ENCODE peak calls at places on chromosome 9, in five cellular contexts. B is stomach, V is sigmoid colon, L is tibial nerve, D is ovary. C is an unnamed sample. For H3K27me3 and H3K4me1, the result is how much of the 10 kb centered on the place peaks cover.

GRCh38 chr9:82412586-82412985 is 424.0 kb downstream of the SPATA31D1 start:
- DNase-seq in L (no peak), B (no peak), D (no peak), V (no peak), C (no peak)

GRCh38 chr9:110750272-110750671 is 81.7 kb downstream of the MUSK start:
- DNase-seq in L (peak), D (no peak), B (no peak), V (peak), C (no peak)

GRCh38 chr9:137150485-137151060 is 11.6 kb downstream of the GRIN1 start:
- DNase-seq in B (peak), D (no peak), V (no peak), L (no peak), C (no peak)

GRCh38 chr9:93084471-93084881 is 11.5 kb upstream of the CARD19 start:
- DNase-seq in L (no peak), D (peak), B (no peak), V (peak), C (no peak)

GRCh38 chr9:78365979-78366697 is 69.2 kb downstream of the PSAT1 start:
- DNase-seq in D (no peak), L (no peak), B (no peak), V (no peak), C (no peak)

GRCh38 chr9:33620738-33621439 is 96.8 kb downstream of the ANKRD18B start:
- DNase-seq in D (no peak), L (no peak), V (no peak), B (no peak), C (peak)

GRCh38 chr9:93531374-93531773 is 45.0 kb upstream of the PHF2 start:
- DNase-seq in B (no peak), L (no peak), V (no peak), D (no peak), C (no peak)

GRCh38 chr9:88523056-88523455 is 11.9 kb upstream of the NXNL2 start:
- DNase-seq in L (no peak), D (no peak), V (no peak), B (no peak), C (no peak)

GRCh38 chr9:93184439-93185221 is 691 bp downstream of the WNK2 start:
- DNase-seq in L (no peak), B (no peak), V (no peak), D (no peak), C (no peak)

GRCh38 chr9:114153761-114154596 is 1.4 kb upstream of the COL27A1 start:
- DNase-seq in L (no peak), D (no peak), V (no peak), B (peak), C (no peak)

GRCh38 chr9:119961774-119962408 is 592.7 kb upstream of the BRINP1 start:
- DNase-seq in D (no peak), L (no peak), B (peak), V (no peak), C (no peak)

GRCh38 chr9:112554516-112554915 is 67.9 kb downstream of the KIAA1958 start:
- DNase-seq in D (no peak), B (no peak), L (no peak), V (no peak), C (no peak)

GRCh38 chr9:107068581-107068980 is 205.6 kb downstream of the ZNF462 start:
- DNase-seq in B (no peak), D (no peak), V (no peak), L (no peak), C (no peak)

GRCh38 chr9:17318821-17319320 is 184.0 kb downstream of the CNTLN start:
- DNase-seq in B (no peak), L (no peak), D (no peak), V (no peak), C (no peak)

GRCh38 chr9:80922544-80922943 is 766.8 kb downstream of the TLE1 start:
- DNase-seq in D (no peak), V (no peak), L (no peak), B (no peak), C (no peak)

GRCh38 chr9:34419716-34420504 is 38.5 kb downstream of the FAM219A start:
- DNase-seq in L (no peak), D (no peak), B (no peak), V (no peak), C (no peak)

GRCh38 chr9:104879555-104880318 is 48.2 kb downstream of the ABCA1 start:
- DNase-seq in B (no peak), L (no peak), V (no peak), D (no peak), C (no peak)

GRCh38 chr9:104958756-104959155 is 30.8 kb upstream of the ABCA1 start:
- DNase-seq in V (no peak), L (no peak), D (no peak), B (no peak), C (no peak)

GRCh38 chr9:34084562-34084961 is 35.9 kb upstream of the UBAP2 start:
- DNase-seq in D (no peak), B (no peak), L (peak), V (peak), C (no peak)

GRCh38 chr9:2764371-2764770 is 47.1 kb downstream of the KCNV2 start:
- DNase-seq in D (no peak), B (no peak), V (no peak), L (no peak), C (no peak)

GRCh38 chr9:88880194-88880593 is 111.1 kb upstream of the S1PR3 start:
- DNase-seq in V (no peak), B (no peak), D (no peak), L (no peak), C (no peak)

GRCh38 chr9:6194934-6195333 is 20.7 kb upstream of the IL33 start:
- DNase-seq in L (no peak), D (no peak), V (no peak), B (no peak), C (no peak)

GRCh38 chr9:22813520-22813919 is 366.9 kb downstream of the DMRTA1 start:
- DNase-seq in B (no peak), D (no peak), L (no peak), V (no peak), C (no peak)

GRCh38 chr9:3992924-3993323 is 306.9 kb downstream of the GLIS3 start:
- DNase-seq in D (no peak), V (no peak), B (no peak), L (no peak), C (no peak)

GRCh38 chr9:88387733-88388202 is 476 bp upstream of the SPIN1 start:
- DNase-seq in B (peak), D (peak), L (no peak), V (peak), C (peak)

GRCh38 chr9:71822455-71822854 is 54.1 kb upstream of the CEMIP2 start:
- DNase-seq in L (no peak), V (no peak), B (no peak), D (no peak), C (no peak)

GRCh38 chr9:115944166-115944948 is 209.2 kb upstream of the PAPPA start:
- DNase-seq in B (peak), V (peak), D (no peak), L (peak), C (peak)

GRCh38 chr9:76553680-76554079 is 94.7 kb downstream of the GCNT1 start:
- DNase-seq in D (no peak), V (no peak), L (no peak), B (no peak), C (no peak)

GRCh38 chr9:81804306-81804705 is 115.0 kb upstream of the TLE1 start:
- DNase-seq in D (no peak), L (no peak), V (no peak), B (no peak), C (no peak)

GRCh38 chr9:106883030-106883429 is 20.1 kb downstream of the ZNF462 start:
- DNase-seq in V (no peak), B (no peak), D (no peak), L (no peak), C (no peak)

GRCh38 chr9:124531115-124531514 is 23.9 kb upstream of the NR5A1 start:
- DNase-seq in V (no peak), L (no peak), B (no peak), D (no peak), C (no peak)

GRCh38 chr9:112084334-112084733 is 90.8 kb downstream of the SUSD1 start:
- DNase-seq in L (no peak), V (no peak), B (no peak), D (no peak), C (peak)

GRCh38 chr9:88828492-88828974 is 162.7 kb upstream of the S1PR3 start:
- DNase-seq in V (no peak), B (no peak), L (no peak), D (no peak), C (peak)

GRCh38 chr9:72480931-72481330 is 40.5 kb upstream of the TMC1 start:
- DNase-seq in B (no peak), L (no peak), V (no peak), D (no peak), C (no peak)

GRCh38 chr9:71676460-71676859 is 91.9 kb downstream of the CEMIP2 start:
- DNase-seq in B (no peak), L (no peak), D (no peak), V (no peak), C (no peak)

GRCh38 chr9:106718996-106719395 is 144.0 kb upstream of the ZNF462 start:
- DNase-seq in B (no peak), V (no peak), L (no peak), D (no peak), C (no peak)

GRCh38 chr9:134344821-134345310 is 18.6 kb downstream of the RXRA start:
- DNase-seq in V (no peak), B (no peak), D (no peak), L (no peak), C (no peak)
- TF ChIP-seq EP300 in V (no peak), B (no peak), D (no peak), L (no peak), C (no peak)

GRCh38 chr9:132411091-132411508 is 1.1 kb downstream of the CFAP77 start:
- DNase-seq in V (no peak), D (peak), B (peak), L (no peak), C (no peak)

GRCh38 chr9:132410642-132411041 is 631 bp downstream of the CFAP77 start:
- DNase-seq in B (no peak), D (no peak), L (no peak), V (no peak), C (no peak)

GRCh38 chr9:132412089-132412488 is 2.1 kb downstream of the CFAP77 start:
- DNase-seq in L (no peak), D (no peak), B (no peak), V (no peak), C (no peak)

GRCh38 chr9:132418743-132419363 is 8.8 kb downstream of the CFAP77 start:
- DNase-seq in D (no peak), B (no peak), L (no peak), V (no peak), C (no peak)

GRCh38 chr9:132415181-132415580 is 5.2 kb downstream of the CFAP77 start:
- DNase-seq in L (no peak), D (no peak), B (no peak), V (no peak), C (no peak)
- H3K27me3 ChIP-seq in L (under half), D (under half), B (half or more), V (under half), C (under half)

DNA sequence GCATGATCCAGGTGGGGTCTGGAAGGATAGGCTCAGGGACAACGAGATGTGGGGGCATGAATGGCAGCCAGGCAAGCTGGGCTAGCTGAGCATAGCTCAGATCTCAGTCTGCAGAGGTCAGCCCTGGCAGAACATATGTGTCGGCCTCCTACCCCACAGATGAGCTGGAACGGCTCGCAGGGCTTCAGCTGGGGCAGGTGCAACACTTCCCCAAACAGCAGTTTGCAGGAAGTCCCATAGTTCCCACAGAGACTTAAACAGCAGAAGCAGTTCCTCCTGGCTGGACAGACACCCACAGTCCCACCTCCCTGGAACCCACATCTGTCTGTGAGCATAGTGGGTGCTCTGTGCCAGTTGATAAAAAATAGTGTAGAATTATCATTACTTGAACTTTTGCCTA is 404.6 kb downstream of the GADD45G start:
- DNase-seq in V (no peak), B (no peak), L (no peak), D (no peak), C (no peak)
- H3K4me1 ChIP-seq in V (under half), B (under half), L (under half), D (under half), C (under half)

GRCh38 chr9:95507456-95508241 is 9.1 kb downstream of the PTCH1 start:
- DNase-seq in D (peak), B (peak), V (peak), L (no peak), C (no peak)
- TF ChIP-seq EP300 in D (no peak), B (no peak), V (no peak), L (peak), C (no peak)